ENCODE peak calls at places on chromosomes 6 and 20, in five cellular contexts. C, Z, Q, H and Y are unnamed samples.

GRCh38 chr6:25695671-25696070 is 43.7 kb downstream of the SCGN start:
- DNase-seq in H (no peak), Z (no peak), Q (no peak), C (no peak), Y (no peak)

GRCh38 chr6:126919947-126920346 is 198.5 kb upstream of the RSPO3 start:
- DNase-seq in H (no peak), Q (no peak), Z (peak), C (no peak), Y (no peak)

GRCh38 chr6:137530404-137530803 is 36.2 kb upstream of the OLIG3 start:
- DNase-seq in C (no peak), Z (no peak), Q (no peak), H (no peak), Y (no peak)

GRCh38 chr6:135673671-135674309 is 176.2 kb upstream of the AHI1 start:
- DNase-seq in Q (no peak), C (no peak), Z (peak), H (no peak), Y (no peak)

GRCh38 chr6:108174371-108175175 is 8.8 kb downstream of the NR2E1 start:
- DNase-seq in C (no peak), Q (no peak), Z (no peak), H (no peak), Y (no peak)

GRCh38 chr6:111572216-111572706 is 33.4 kb downstream of the TRAF3IP2 start:
- DNase-seq in C (no peak), Q (no peak), H (no peak), Z (no peak), Y (no peak)

GRCh38 chr6:27168586-27169443 is 78.7 kb upstream of the PRSS16 start:
- DNase-seq in H (no peak), Z (no peak), C (no peak), Q (no peak), Y (no peak)

GRCh38 chr20:32535316-32535952 is 49.7 kb downstream of the NOL4L start:
- DNase-seq in Z (no peak), H (peak), Q (no peak), C (no peak), Y (no peak)

GRCh38 chr6:7315684-7316366 is 2.8 kb upstream of the SSR1 start:
- DNase-seq in C (no peak), H (no peak), Z (no peak), Q (no peak), Y (no peak)

GRCh38 chr6:54191460-54191859 is 80.2 kb downstream of the MLIP start:
- DNase-seq in Z (peak), Q (no peak), C (no peak), H (no peak), Y (no peak)

GRCh38 chr6:14661188-14661587 is 543.6 kb downstream of the CD83 start:
- DNase-seq in H (no peak), C (no peak), Q (no peak), Z (no peak), Y (no peak)

GRCh38 chr20:64095455-64095854 is 11.3 kb upstream of the LKAAEAR1 start:
- DNase-seq in Z (no peak), Q (no peak), C (no peak), H (no peak), Y (no peak)

GRCh38 chr20:32506721-32507120 is 78.4 kb downstream of the NOL4L start:
- DNase-seq in Q (no peak), H (no peak), Z (no peak), C (no peak), Y (no peak)